ENCODE peak calls at places on chromosomes 3 and 15, in seven cellular contexts. J is GM23338, P is GM12878, L is hepatocyte, Y is SK-N-SH, G is K562, N is astrocyte. R is an unnamed sample.

GRCh38 chr15:60548101-60548500 is 69.2 kb upstream of the ICE2 start:
- DNase-seq in J (no peak), P (peak; percentile 85), L (no peak), Y (no peak), G (no peak), N (no peak), R (no peak)

GRCh38 chr3:13346481-13347389 is 73.4 kb downstream of the NUP210 start:
- DNase-seq in J (peak; percentile 78), P (no peak), L (no peak), Y (peak; percentile 52), G (no peak), N (no peak), R (peak; percentile 80)

GRCh38 chr3:143237036-143237688 is 117.6 kb downstream of the CHST2 start:
- DNase-seq in J (no peak), P (no peak), L (peak; percentile 59), Y (no peak), G (no peak), N (no peak), R (no peak)

GRCh38 chr3:13451301-13451673 is 28.8 kb upstream of the HDAC11 start:
- DNase-seq in J (no peak), P (no peak), L (no peak), Y (no peak), G (no peak), N (peak; percentile 33), R (no peak)

GRCh38 chr15:77527164-77527778 is 105.4 kb downstream of the LINGO1 start:
- DNase-seq in J (peak; percentile 39), P (no peak), L (peak; percentile 88), Y (peak; percentile 55), G (no peak), N (no peak), R (peak; percentile 88)

GRCh38 chr3:40572588-40572987 is 47.8 kb downstream of the ZNF621 start:
- DNase-seq in J (peak; percentile 41), P (no peak), L (no peak), Y (no peak), G (no peak), N (no peak), R (no peak)

GRCh38 chr3:61724183-61724582 is 162.8 kb downstream of the PTPRG start:
- DNase-seq in J (no peak), P (peak; percentile 36), L (no peak), Y (no peak), G (no peak), N (no peak), R (no peak)

GRCh38 chr15:65532738-65533051 is 2.4 kb downstream of the HACD3 start:
- DNase-seq in J (no peak), P (no peak), L (peak; percentile 68), Y (no peak), G (peak; percentile 23), N (peak; percentile 52), R (peak; percentile 73)

GRCh38 chr15:95247068-95247984 is 1016.0 kb downstream of the MCTP2 start:
- DNase-seq in J (no peak), P (no peak), L (peak; percentile 22), Y (no peak), G (peak; percentile 36), N (peak; percentile 98), R (peak; percentile 76)

GRCh38 chr3:151537751-151538150 is 76.9 kb upstream of the IGSF10 start:
- DNase-seq in J (no peak), P (no peak), L (no peak), Y (no peak), G (no peak), N (peak; percentile 55), R (no peak)

GRCh38 chr15:69154684-69155083 is 5.8 kb upstream of the GLCE start:
- DNase-seq in J (no peak), P (no peak), L (no peak), Y (no peak), G (no peak), N (peak; percentile 83), R (peak; percentile 86)

GRCh38 chr15:80512729-80513670 is 108.8 kb downstream of the ARNT2 start:
- DNase-seq in J (peak; percentile 19), P (no peak), L (no peak), Y (peak; percentile 18), G (no peak), N (no peak), R (peak; percentile 32)

GRCh38 chr3:44146073-44146472 is 95.6 kb upstream of the TOPAZ1 start:
- DNase-seq in J (no peak), P (no peak), L (no peak), Y (no peak), G (no peak), N (no peak), R (no peak)

GRCh38 chr3:152183473-152183872 is 85.3 kb upstream of the MBNL1 start:
- DNase-seq in J (peak; percentile 73), P (no peak), L (peak; percentile 15), Y (peak; percentile 34), G (peak; percentile 68), N (no peak), R (no peak)

GRCh38 chr3:58422756-58423324 is 10.8 kb downstream of the PDHB start:
- DNase-seq in J (peak; percentile 71), P (no peak), L (peak; percentile 32), Y (no peak), G (no peak), N (no peak), R (no peak)

GRCh38 chr3:48128779-48129178 is 59.4 kb downstream of the CDC25A start:
- DNase-seq in J (no peak), P (no peak), L (no peak), Y (no peak), G (no peak), N (no peak), R (no peak)

GRCh38 chr3:32435911-32436815 is 44.5 kb downstream of the CMTM7 start:
- DNase-seq in J (no peak), P (no peak), L (no peak), Y (no peak), G (no peak), N (no peak), R (no peak)

GRCh38 chr3:191502583-191502982 is 41.6 kb downstream of the PYDC2 start:
- DNase-seq in J (peak; percentile 68), P (no peak), L (no peak), Y (no peak), G (no peak), N (no peak), R (no peak)

GRCh38 chr3:40845447-40845846 is 320.7 kb downstream of the ZNF621 start:
- DNase-seq in J (no peak), P (no peak), L (no peak), Y (no peak), G (no peak), N (no peak), R (no peak)

GRCh38 chr15:79007066-79007465 is 62.2 kb upstream of the CTSH start:
- DNase-seq in J (peak; percentile 89), P (peak; percentile 40), L (peak; percentile 73), Y (peak; percentile 45), G (peak; percentile 74), N (no peak), R (peak; percentile 47)

GRCh38 chr3:76570436-76571057 is 469.4 kb upstream of the ROBO2 start:
- DNase-seq in J (peak; percentile 54), P (no peak), L (peak; percentile 29), Y (peak; percentile 20), G (peak; percentile 1), N (peak; percentile 0), R (peak; percentile 22)

GRCh38 chr3:128252083-128252482 is 98.8 kb downstream of the EEFSEC start:
- DNase-seq in J (no peak), P (no peak), L (no peak), Y (no peak), G (no peak), N (no peak), R (no peak)

GRCh38 chr15:39127925-39128617 is 452.8 kb upstream of the THBS1 start:
- DNase-seq in J (peak; percentile 50), P (no peak), L (peak; percentile 68), Y (no peak), G (peak; percentile 27), N (peak; percentile 99), R (peak; percentile 83)

DNA sequence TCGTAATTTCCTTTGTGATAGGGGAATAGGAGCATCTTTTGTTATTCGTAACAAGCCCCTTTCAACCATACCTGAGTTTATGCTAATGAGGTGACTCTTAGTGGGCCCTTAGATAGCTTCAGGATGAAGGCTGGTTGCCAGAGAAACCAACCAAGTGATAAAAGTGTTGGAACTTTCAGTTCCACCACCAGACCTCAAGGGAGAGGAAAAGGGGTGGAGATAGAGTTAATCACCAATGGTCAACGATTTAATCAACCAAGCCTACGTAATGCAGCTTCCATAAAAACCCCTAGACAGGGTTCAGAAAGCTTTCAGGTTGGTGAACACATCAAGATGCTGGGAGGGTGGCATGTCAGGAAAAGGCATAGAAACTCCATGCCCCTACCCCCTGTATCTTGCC is 33.0 kb downstream of the HERC1 start:
- DNase-seq in J (peak; percentile 35), P (no peak), L (no peak), Y (no peak), G (no peak), N (no peak), R (no peak)
- H3K4me2 ChIP-seq in J (peak overlapping the region; percentile 16), P (peak overlapping the region; percentile 36), L (no peak overlapping the region), Y (no peak overlapping the region), G (no peak overlapping the region), N (no peak overlapping the region), R (no peak overlapping the region)

GRCh38 chr3:99570061-99570460 is 68.3 kb upstream of the COL8A1 start:
- DNase-seq in J (no peak), P (no peak), L (no peak), Y (no peak), G (no peak), N (no peak), R (no peak)
- H2AFZ ChIP-seq in J (no peak overlapping the region), P (no peak overlapping the region), L (no peak overlapping the region), Y (no peak overlapping the region), G (no peak overlapping the region), N (no peak overlapping the region), R (no peak overlapping the region)

DNA sequence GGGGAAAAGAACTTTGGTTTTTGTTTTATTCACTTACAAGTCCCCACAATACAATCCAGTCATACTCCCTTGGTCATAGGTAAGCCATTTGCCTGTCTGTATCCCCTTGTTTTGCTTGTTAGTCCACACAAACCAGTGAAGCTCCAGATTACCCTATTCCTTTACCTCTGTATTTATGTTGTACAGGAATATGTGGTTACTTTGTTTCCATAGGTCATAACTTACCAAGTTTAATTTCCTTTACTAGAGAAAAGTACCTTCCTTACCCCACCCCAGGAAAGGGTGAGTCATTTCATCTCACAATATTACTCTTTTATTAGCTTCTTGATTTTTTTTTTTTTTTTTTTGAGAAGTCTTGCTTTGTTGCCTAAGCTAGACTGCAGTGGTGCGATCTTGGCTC is 113.4 kb upstream of the LRRFIP2 start:
- DNase-seq in J (no peak), P (no peak), L (no peak), Y (no peak), G (no peak), N (peak; percentile 25), R (no peak)
- H4K20me1 ChIP-seq in J (peaks cover 3% of the 10 kb centered on the region), P (no peaks in the 10 kb centered on the region), L (peaks cover 16% of the 10 kb centered on the region), Y (peaks cover 3% of the 10 kb centered on the region), G (no peaks in the 10 kb centered on the region), N (peaks cover 26% of the 10 kb centered on the region), R (peaks cover 19% of the 10 kb centered on the region)

GRCh38 chr3:10993729-10994065 is 1.1 kb downstream of the SLC6A1 start:
- DNase-seq in J (no peak), P (no peak), L (no peak), Y (no peak), G (no peak), N (no peak), R (no peak)

GRCh38 chr3:10988991-10989484 is 3.5 kb upstream of the SLC6A1 start:
- DNase-seq in J (no peak), P (no peak), L (no peak), Y (no peak), G (no peak), N (no peak), R (no peak)

GRCh38 chr3:10994311-10994710 is 1.8 kb downstream of the SLC6A1 start:
- DNase-seq in J (no peak), P (no peak), L (no peak), Y (no peak), G (no peak), N (no peak), R (no peak)

GRCh38 chr3:10992946-10993728 is 589 bp downstream of the SLC6A1 start:
- DNase-seq in J (peak; percentile 53), P (no peak), L (no peak), Y (no peak), G (no peak), N (no peak), R (no peak)

GRCh38 chr3:10992017-10992945 is at the start of gene SLC6A1:
- DNase-seq in J (peak; percentile 83), P (no peak), L (peak; percentile 15), Y (peak; percentile 82), G (no peak), N (no peak), R (no peak)
- H3K4me2 ChIP-seq in J (peak within 1 kb of the TSS; percentile 84), P (no peak within 1 kb of the TSS), L (peak within 1 kb of the TSS; percentile 80), Y (no peak within 1 kb of the TSS), G (no peak within 1 kb of the TSS), N (peak within 1 kb of the TSS; percentile 85), R (peak within 1 kb of the TSS; percentile 43)